ENCODE peak calls at places on chromosomes 2 and 18, in six cellular contexts. D is tibial nerve, X is A549, L is K562, G is adrenal gland, I is breast epithelium. A is an unnamed sample.

GRCh38 chr18:26453370-26454030 is 94.9 kb downstream of the KCTD1 start:
- DNase-seq in D (no peak), X (no peak), L (no peak), G (no peak), I (no peak), A (no peak)

GRCh38 chr2:150591901-150592300 is 104.4 kb upstream of the RND3 start:
- DNase-seq in D (no peak), X (no peak), L (no peak), G (no peak), I (no peak), A (no peak)

GRCh38 chr18:63292844-63293683 is 26.5 kb downstream of the BCL2 start:
- DNase-seq in D (no peak), X (no peak), L (no peak), G (no peak), I (no peak), A (peak)

GRCh38 chr2:24269270-24269669 is 91.1 kb downstream of the ITSN2 start:
- DNase-seq in D (no peak), X (peak), L (no peak), G (no peak), I (no peak), A (no peak)

GRCh38 chr2:152571035-152571766 is 146.1 kb downstream of the PRPF40A start:
- DNase-seq in D (no peak), X (no peak), L (no peak), G (no peak), I (no peak), A (peak)

GRCh38 chr2:5825686-5826085 is 133.5 kb downstream of the SOX11 start:
- DNase-seq in D (no peak), X (no peak), L (no peak), G (no peak), I (no peak), A (no peak)

GRCh38 chr2:179124282-179124681 is 74.3 kb upstream of the CCDC141 start:
- DNase-seq in D (no peak), X (no peak), L (no peak), G (no peak), I (no peak), A (no peak)

GRCh38 chr2:45162711-45163110 is 153.5 kb upstream of the SIX2 start:
- DNase-seq in D (no peak), X (no peak), L (no peak), G (no peak), I (no peak), A (no peak)

GRCh38 chr2:523698-524270 is 153.4 kb downstream of the TMEM18 start:
- DNase-seq in D (no peak), X (no peak), L (no peak), G (no peak), I (no peak), A (no peak)

GRCh38 chr2:140759431-140760156 is 1371.2 kb downstream of the LRP1B start:
- DNase-seq in D (no peak), X (no peak), L (no peak), G (no peak), I (no peak), A (no peak)

GRCh38 chr2:181141676-181142075 is 161.3 kb downstream of the UBE2E3 start:
- DNase-seq in D (no peak), X (no peak), L (no peak), G (no peak), I (no peak), A (no peak)

GRCh38 chr2:149129433-149129832 is 90.9 kb downstream of the LYPD6B start:
- DNase-seq in D (no peak), X (no peak), L (no peak), G (no peak), I (no peak), A (no peak)

GRCh38 chr2:211157856-211158463 is 601.6 kb downstream of the CPS1 start:
- DNase-seq in D (peak), X (peak), L (peak), G (peak), I (peak), A (peak)

GRCh38 chr18:48410095-48410920 is 1.1 kb upstream of the ZBTB7C start:
- DNase-seq in D (peak), X (peak), L (peak), G (peak), I (peak), A (peak)

GRCh38 chr2:98518106-98518505 is 73.4 kb downstream of the INPP4A start:
- DNase-seq in D (no peak), X (peak), L (peak), G (no peak), I (no peak), A (no peak)

GRCh38 chr2:241064008-241064801 is 37.9 kb downstream of the MTERF4 start:
- DNase-seq in D (peak), X (peak), L (no peak), G (peak), I (no peak), A (no peak)

GRCh38 chr18:45764000-45764686 is 40.2 kb downstream of the SLC14A1 start:
- DNase-seq in D (no peak), X (no peak), L (no peak), G (no peak), I (no peak), A (no peak)
- TF ChIP-seq POLR2A in D (no peak), X (no peak), L (no peak), G (no peak), I (no peak), A (no peak)

GRCh38 chr2:192195548-192196418 is 1.1 kb upstream of the TMEFF2 start:
- DNase-seq in D (no peak), X (peak), L (no peak), G (peak), I (no peak), A (no peak)

GRCh38 chr2:192194866-192195547 is at the start of gene TMEFF2:
- DNase-seq in D (peak), X (peak), L (peak), G (peak), I (peak), A (peak)

GRCh38 chr2:192194065-192194865 is 468 bp downstream of the TMEFF2 start:
- DNase-seq in D (no peak), X (no peak), L (no peak), G (peak), I (no peak), A (peak)

GRCh38 chr2:192196451-192197194 is 1.9 kb upstream of the TMEFF2 start:
- DNase-seq in D (no peak), X (no peak), L (no peak), G (no peak), I (no peak), A (no peak)

DNA sequence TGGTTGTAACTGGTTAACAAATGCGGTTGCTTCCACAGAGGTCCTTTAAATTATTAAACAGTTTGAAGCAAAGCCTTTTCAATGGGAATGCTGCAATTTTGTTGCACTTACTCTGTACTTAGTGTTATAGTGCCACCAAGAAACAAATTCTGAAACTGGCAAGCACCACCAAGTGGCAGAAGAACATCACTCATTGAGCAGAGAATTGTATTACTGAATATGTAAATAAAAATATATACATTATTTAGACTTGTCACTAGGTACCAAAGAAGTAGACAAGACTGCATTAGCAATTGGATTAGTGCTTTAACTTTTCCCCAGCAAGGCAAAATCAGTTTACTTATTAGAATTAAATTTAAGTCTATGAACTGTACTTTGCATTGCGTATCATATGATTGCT is 2.7 kb upstream of the TMEFF2 start:
- DNase-seq in D (no peak), X (peak), L (no peak), G (no peak), I (no peak), A (no peak)
- TF ChIP-seq CTCF in D (no peak), X (peak), L (no peak), G (no peak), I (no peak), A (no peak)

GRCh38 chr2:239318091-239318725 is 82.6 kb downstream of the HDAC4 start:
- DNase-seq in D (no peak), X (no peak), L (peak), G (peak), I (peak), A (no peak)

GRCh38 chr2:239318790-239319189 is 82.0 kb downstream of the HDAC4 start:
- DNase-seq in D (no peak), X (no peak), L (peak), G (peak), I (no peak), A (peak)

GRCh38 chr2:239316562-239317465 is 84.0 kb downstream of the HDAC4 start:
- DNase-seq in D (no peak), X (no peak), L (peak), G (peak), I (peak), A (peak)

GRCh38 chr2:239321596-239322413 is 79.0 kb downstream of the HDAC4 start:
- DNase-seq in D (no peak), X (no peak), L (no peak), G (peak), I (peak), A (peak)

DNA sequence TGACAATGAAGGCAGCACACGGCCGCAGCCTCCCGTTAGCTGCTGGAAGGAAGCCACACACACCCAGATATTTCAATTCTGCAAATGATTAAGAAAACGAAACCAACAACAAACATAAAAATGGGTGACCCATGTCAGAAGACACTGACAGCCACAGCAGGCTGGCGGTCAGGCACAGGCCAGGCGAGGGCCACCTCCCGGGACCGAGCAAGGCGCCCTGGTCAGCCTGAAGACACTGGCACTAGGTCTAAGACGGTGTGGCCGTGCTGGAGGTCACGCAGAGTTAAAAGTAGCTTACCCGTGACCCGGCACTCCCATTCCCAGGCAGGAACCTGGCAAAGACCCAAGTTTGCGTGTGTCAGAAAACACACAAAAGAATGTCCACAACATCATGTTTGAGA is 81.6 kb downstream of the HDAC4 start:
- DNase-seq in D (no peak), X (no peak), L (peak), G (peak), I (peak), A (peak)
- H3K27ac ChIP-seq in D (peak), X (no peak), L (peak), G (peak), I (peak), A (peak)

GRCh38 chr2:202035941-202036372 is 2.3 kb downstream of the FZD7 start:
- DNase-seq in D (no peak), X (no peak), L (no peak), G (no peak), I (no peak), A (peak)

GRCh38 chr2:202033317-202034248 is at the start of gene FZD7:
- DNase-seq in D (peak), X (peak), L (peak), G (peak), I (peak), A (peak)

GRCh38 chr2:202035089-202035940 is 1.7 kb downstream of the FZD7 start:
- DNase-seq in D (peak), X (no peak), L (no peak), G (peak), I (peak), A (peak)

GRCh38 chr2:202032841-202033316 is 776 bp upstream of the FZD7 start:
- DNase-seq in D (peak), X (peak), L (peak), G (no peak), I (peak), A (peak)

DNA sequence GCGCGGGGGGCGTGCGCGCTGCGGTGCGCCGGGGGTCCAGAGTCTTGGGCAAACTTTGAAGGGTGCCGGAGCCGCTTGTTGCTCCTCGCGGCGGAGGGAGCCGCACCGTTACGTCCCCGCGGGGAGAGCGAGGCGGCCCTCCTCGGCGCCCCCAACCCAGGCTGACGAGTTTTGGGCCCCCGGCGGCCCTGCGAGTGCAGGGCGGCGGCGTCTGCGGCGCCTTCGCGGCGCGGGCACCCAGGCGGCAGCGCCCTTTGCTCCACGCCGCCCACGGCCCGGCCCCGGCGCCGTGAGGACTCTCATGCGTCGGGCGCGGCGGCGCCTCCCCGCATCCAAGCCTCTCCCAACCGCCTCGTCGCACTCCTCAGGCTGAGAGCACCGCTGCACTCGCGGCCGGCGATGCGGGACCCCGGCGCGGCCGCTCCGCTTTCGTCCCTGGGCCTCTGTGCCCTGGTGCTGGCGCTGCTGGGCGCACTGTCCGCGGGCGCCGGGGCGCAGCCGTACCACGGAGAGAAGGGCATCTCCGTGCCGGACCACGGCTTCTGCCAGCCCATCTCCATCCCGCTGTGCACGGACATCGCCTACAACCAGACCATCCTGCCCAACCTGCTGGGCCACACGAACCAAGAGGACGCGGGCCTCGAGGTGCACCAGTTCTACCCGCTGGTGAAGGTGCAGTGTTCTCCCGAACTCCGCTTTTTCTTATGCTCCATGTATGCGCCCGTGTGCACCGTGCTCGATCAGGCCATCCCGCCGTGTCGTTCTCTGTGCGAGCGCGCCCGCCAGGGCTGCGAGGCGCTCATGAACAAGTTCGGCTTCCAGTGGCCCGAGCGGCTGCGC is 814 bp downstream of the FZD7 start:
- DNase-seq in D (no peak), X (peak), L (peak), G (no peak), I (no peak), A (no peak)
- TF ChIP-seq POLR2A in D (no peak), X (no peak), L (no peak), G (no peak), I (no peak), A (no peak)

GRCh38 chr2:162390801-162391200 is 46.9 kb downstream of the GCA start:
- DNase-seq in D (no peak), X (no peak), L (no peak), G (no peak), I (no peak), A (no peak)
- TF ChIP-seq CTCF in D (no peak), X (no peak), L (no peak), G (no peak), I (no peak), A (no peak)

GRCh38 chr2:189285351-189285750 is 105.8 kb upstream of the COL5A2 start:
- DNase-seq in D (no peak), X (peak), L (no peak), G (no peak), I (no peak), A (no peak)
- H3K27ac ChIP-seq in D (peak), X (peak), L (no peak), G (no peak), I (peak), A (no peak)

A was measured in gastrocnemius medialis.